ENCODE peak calls at places on chromosomes 13 and 19, in five cellular contexts. Q is H1, Y is K562, V is GM12878, O is HepG2. Z is an unnamed sample.

GRCh38 chr19:56608274-56608964 is 13.3 kb downstream of the ZNF71 start:
- DNase-seq in Q (no peak), Y (no peak), O (no peak), V (no peak), Z (no peak)

GRCh38 chr13:108929532-108929931 is 300.1 kb downstream of the MYO16 start:
- DNase-seq in O (no peak), Q (no peak), Y (no peak), V (no peak), Z (no peak)

GRCh38 chr19:5059191-5059579 is 90.3 kb downstream of the KDM4B start:
- DNase-seq in Y (no peak), O (no peak), Q (no peak), V (no peak), Z (no peak)

GRCh38 chr13:43036386-43037220 is 13.2 kb downstream of the DNAJC15 start:
- DNase-seq in Y (no peak), Q (no peak), V (no peak), O (no peak), Z (no peak)

GRCh38 chr13:20714161-20714560 is 10.7 kb downstream of the IL17D start:
- DNase-seq in Y (no peak), V (no peak), O (no peak), Q (no peak), Z (no peak)

GRCh38 chr13:47901451-47901850 is 99.6 kb downstream of the SUCLA2 start:
- DNase-seq in Y (no peak), Q (no peak), O (no peak), V (no peak), Z (no peak)

GRCh38 chr13:69903081-69903480 is 204.5 kb upstream of the ATXN8OS start:
- DNase-seq in Y (no peak), V (no peak), O (no peak), Q (no peak), Z (no peak)

GRCh38 chr13:23801141-23801540 is 88.1 kb downstream of the MIPEP start:
- DNase-seq in O (no peak), Y (no peak), V (no peak), Q (no peak), Z (no peak)

GRCh38 chr13:100389617-100390016 is 199.0 kb downstream of the GGACT start:
- DNase-seq in Y (no peak), V (no peak), O (no peak), Q (no peak), Z (no peak)

GRCh38 chr13:84571264-84571663 is 689.0 kb upstream of the SLITRK1 start:
- DNase-seq in Q (no peak), O (no peak), V (no peak), Y (no peak), Z (no peak)

GRCh38 chr13:86403213-86403612 is 604.0 kb upstream of the SLITRK6 start:
- DNase-seq in O (no peak), Q (no peak), V (no peak), Y (no peak), Z (no peak)

GRCh38 chr13:114110091-114110829 is 22.2 kb downstream of the RASA3 start:
- DNase-seq in Y (no peak), O (no peak), V (no peak), Q (no peak), Z (no peak)

GRCh38 chr13:25839356-25839755 is 212.5 kb downstream of the SHISA2 start:
- DNase-seq in V (no peak), Y (no peak), O (no peak), Q (no peak), Z (no peak)

GRCh38 chr13:98285852-98286594 is 109.0 kb upstream of the RNF113B start:
- DNase-seq in O (no peak), Q (no peak), V (no peak), Y (no peak), Z (no peak)

GRCh38 chr13:89097994-89098393 is 1426.8 kb downstream of the SLITRK5 start:
- DNase-seq in Y (no peak), O (no peak), V (no peak), Q (no peak), Z (no peak)

GRCh38 chr13:105814902-105815250 is 720.6 kb downstream of the EFNB2 start:
- DNase-seq in Q (no peak), O (no peak), V (no peak), Y (no peak), Z (no peak)

GRCh38 chr19:3690551-3691371 is 9.5 kb downstream of the PIP5K1C start:
- DNase-seq in Q (no peak), Y (no peak), V (no peak), O (no peak), Z (no peak)

GRCh38 chr13:52348983-52349780 is 56.8 kb downstream of the THSD1 start:
- DNase-seq in Q (no peak), O (no peak), V (no peak), Y (peak), Z (peak)

GRCh38 chr13:85521586-85521985 is 277.6 kb downstream of the SLITRK6 start:
- DNase-seq in V (no peak), O (no peak), Q (no peak), Y (no peak), Z (no peak)

GRCh38 chr19:38877781-38878574 is at the start of gene RINL:
- DNase-seq in Q (no peak), V (no peak), Y (peak), O (no peak), Z (no peak)

GRCh38 chr19:8641908-8642547 is 11.6 kb downstream of the NFILZ start:
- DNase-seq in V (no peak), Q (no peak), O (peak), Y (peak), Z (peak)

GRCh38 chr13:107650081-107650701 is 565.1 kb downstream of the LIG4 start:
- DNase-seq in Q (peak), V (no peak), Y (peak), O (peak), Z (peak)
- TF ChIP-seq ATF3 in Q (peak), V (no peak), Y (no peak), O (no peak), Z (no peak)

GRCh38 chr19:45368737-45369340 is 1.5 kb downstream of the ERCC2 start:
- DNase-seq in Y (no peak), V (no peak), Q (no peak), O (no peak), Z (no peak)
- TF ChIP-seq YY1 in Y (no peak), V (no peak), Q (no peak), O (no peak), Z (no peak)

GRCh38 chr19:49807888-49808675 is 5.0 kb downstream of the FUZ start:
- DNase-seq in O (no peak), Y (no peak), V (no peak), Q (no peak), Z (no peak)
- TF ChIP-seq ATF3 in O (no peak), Y (no peak), V (no peak), Q (no peak), Z (no peak)

DNA sequence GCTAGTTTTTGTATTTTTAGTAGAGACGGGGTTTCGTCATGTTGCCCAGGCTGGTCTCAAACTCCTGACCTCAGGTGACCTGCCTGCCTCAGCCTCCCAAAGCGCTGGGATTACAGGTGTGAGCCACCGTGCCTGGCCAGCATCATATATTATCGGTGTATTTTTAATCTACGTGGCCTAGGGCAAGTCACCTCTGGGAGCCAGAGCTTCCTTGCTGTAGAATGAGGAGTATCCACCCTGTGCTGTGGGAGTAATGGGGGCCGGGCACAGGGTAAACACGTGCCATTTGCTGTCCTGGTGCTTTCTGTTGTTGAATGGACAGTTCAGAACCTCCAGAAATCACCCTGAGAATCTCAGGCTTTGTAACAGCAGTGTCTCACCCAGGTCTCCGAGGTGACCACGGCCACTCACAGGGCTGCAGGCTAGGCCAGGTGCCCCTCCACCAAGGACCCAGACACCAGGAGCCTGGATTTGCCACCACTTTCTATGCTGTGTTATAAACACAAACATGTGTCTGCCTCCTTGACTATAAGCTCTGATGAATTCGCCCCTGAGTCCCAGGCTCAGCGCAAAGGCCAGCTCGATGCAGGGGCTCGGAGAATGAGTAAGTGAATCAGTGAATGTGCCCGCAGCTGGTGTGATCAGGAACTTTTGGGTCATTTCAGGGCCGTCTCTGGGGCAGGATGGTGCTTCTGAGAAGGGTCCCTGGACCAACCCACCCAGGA is 22.7 kb downstream of the POP4 start:
- DNase-seq in O (no peak), Y (no peak), V (no peak), Q (no peak), Z (no peak)
- TF ChIP-seq YY1 in O (no peak), Y (no peak), V (no peak), Q (no peak), Z (no peak)